ENCODE peak calls at places on chromosomes 1 and 21, in eight cellular contexts. V is gastrocnemius medialis; E is epithelial cell of esophagus; K is brain microvascular endothelial cell; G is CD8-positive, alpha-beta T cell; S is fibroblast of mammary gland; N is astrocyte of the cerebellum; O is tibial artery. M is an unnamed sample.

GRCh38 chr1:205440476-205441317 is 15.1 kb downstream of the BLACAT1 start:
- DNase-seq in E (peak), V (no peak), G (peak), O (peak), K (peak), N (no peak), S (peak), M (no peak)

GRCh38 chr1:211580303-211580687 is 1.3 kb upstream of the SLC30A1 start:
- DNase-seq in N (no peak), S (no peak), O (no peak), K (no peak), G (no peak), E (no peak), V (no peak), M (no peak)

GRCh38 chr1:156495401-156496140 is 5.0 kb downstream of the MEF2D start:
- DNase-seq in S (peak), N (no peak), V (peak), O (peak), G (no peak), E (no peak), K (no peak), M (no peak)

GRCh38 chr21:45990049-45990711 is 8.6 kb downstream of the COL6A1 start:
- DNase-seq in N (no peak), O (no peak), G (no peak), S (no peak), E (no peak), K (no peak), V (no peak), M (no peak)

GRCh38 chr1:30467101-30467500 is 256.3 kb downstream of the MATN1 start:
- DNase-seq in V (no peak), O (peak), N (no peak), E (no peak), G (no peak), S (no peak), K (no peak), M (no peak)

GRCh38 chr1:198416276-198416675 is 124.2 kb downstream of the ATP6V1G3 start:
- DNase-seq in E (no peak), G (no peak), O (no peak), N (peak), S (no peak), K (peak), V (no peak), M (no peak)

GRCh38 chr1:201511925-201512539 is 5.1 kb upstream of the CSRP1 start:
- DNase-seq in S (no peak), K (no peak), N (no peak), O (peak), G (no peak), E (no peak), V (no peak), M (no peak)

GRCh38 chr1:26827663-26828062 is 1.2 kb downstream of the ZDHHC18 start:
- DNase-seq in S (no peak), K (no peak), E (no peak), V (no peak), G (no peak), O (no peak), N (no peak), M (no peak)

GRCh38 chr1:6002714-6003501 is 10.7 kb upstream of the NPHP4 start:
- DNase-seq in O (peak), K (no peak), E (no peak), V (no peak), S (no peak), N (no peak), G (no peak), M (no peak)

GRCh38 chr1:4310396-4310923 is 343.9 kb upstream of the AJAP1 start:
- DNase-seq in N (no peak), S (no peak), O (peak), G (no peak), K (no peak), V (no peak), E (no peak), M (no peak)

GRCh38 chr1:205270271-205270670 is 42.5 kb downstream of the TMCC2 start:
- DNase-seq in O (no peak), V (no peak), S (no peak), K (no peak), E (no peak), N (no peak), G (no peak), M (no peak)

GRCh38 chr1:225880210-225880584 is 2.0 kb downstream of the TMEM63A start:
- DNase-seq in N (no peak), K (no peak), S (no peak), G (no peak), O (no peak), E (no peak), V (peak), M (no peak)

GRCh38 chr1:81548918-81549587 is 251.7 kb upstream of the ADGRL2 start:
- DNase-seq in E (no peak), G (no peak), K (no peak), V (no peak), N (no peak), O (no peak), S (no peak), M (no peak)

GRCh38 chr1:98781906-98782305 is 120.4 kb downstream of the SNX7 start:
- DNase-seq in S (no peak), O (no peak), K (no peak), V (no peak), E (no peak), G (no peak), N (no peak), M (no peak)

GRCh38 chr1:153678519-153679336 is at the start of gene NPR1:
- DNase-seq in O (peak), V (no peak), N (no peak), G (no peak), K (no peak), E (peak), S (peak), M (no peak)

GRCh38 chr1:47262787-47263413 is 30.9 kb upstream of the TAL1 start:
- DNase-seq in O (no peak), K (peak), V (peak), E (peak), S (peak), N (peak), G (no peak), M (peak)

GRCh38 chr1:211870156-211870555 is 39.6 kb upstream of the LPGAT1 start:
- DNase-seq in G (no peak), S (no peak), N (peak), O (no peak), K (no peak), V (no peak), E (no peak), M (no peak)

GRCh38 chr1:54791880-54792522 is 9.1 kb downstream of the TTC22 start:
- DNase-seq in E (no peak), K (peak), G (no peak), O (no peak), S (peak), V (no peak), N (no peak), M (peak)

GRCh38 chr1:227805606-227806197 is 9.8 kb upstream of the PRSS38 start:
- DNase-seq in S (peak), K (peak), G (no peak), V (peak), E (peak), N (peak), O (no peak), M (peak)

GRCh38 chr1:30412241-30413110 is 310.9 kb downstream of the MATN1 start:
- DNase-seq in S (no peak), V (no peak), G (no peak), E (peak), K (peak), N (no peak), O (no peak), M (no peak)

GRCh38 chr1:196372896-196373536 is 235.2 kb downstream of the KCNT2 start:
- DNase-seq in O (no peak), E (peak), S (peak), G (no peak), N (no peak), K (no peak), V (no peak), M (no peak)

GRCh38 chr1:22806584-22806983 is 95.9 kb downstream of the EPHB2 start:
- DNase-seq in G (no peak), N (no peak), S (no peak), K (no peak), O (no peak), V (no peak), E (no peak), M (no peak)

GRCh38 chr1:237492359-237492758 is 398.4 kb downstream of the ZP4 start:
- DNase-seq in S (no peak), E (no peak), V (no peak), K (no peak), G (no peak), N (no peak), O (no peak), M (no peak)

GRCh38 chr1:223429313-223429731 is 36.1 kb downstream of the CCDC185 start:
- DNase-seq in V (peak), G (no peak), K (no peak), O (peak), S (peak), E (peak), N (no peak), M (no peak)

GRCh38 chr1:113040718-113041412 is 32.1 kb upstream of the LRIG2 start:
- DNase-seq in S (no peak), E (no peak), O (no peak), N (no peak), K (no peak), V (no peak), G (no peak), M (no peak)

GRCh38 chr1:201270616-201271390 is 12.5 kb upstream of the PKP1 start:
- DNase-seq in V (no peak), N (no peak), O (no peak), E (no peak), S (no peak), K (no peak), G (no peak), M (no peak)

GRCh38 chr1:88150330-88150729 is 533.7 kb upstream of the PKN2 start:
- DNase-seq in G (no peak), V (no peak), E (no peak), N (no peak), O (no peak), K (no peak), S (no peak), M (no peak)

GRCh38 chr1:59738591-59739015 is 76.1 kb upstream of the HOOK1 start:
- DNase-seq in N (peak), S (peak), G (no peak), E (no peak), V (no peak), O (no peak), K (peak), M (peak)

GRCh38 chr1:33255347-33256311 is 663 bp upstream of the ZNF362 start:
- DNase-seq in O (peak), S (peak), V (peak), N (no peak), G (no peak), E (peak), K (peak), M (no peak)

GRCh38 chr1:39919545-39919944 is 17.8 kb upstream of the MYCL start:
- DNase-seq in S (peak), E (peak), K (peak), G (peak), O (no peak), V (no peak), N (peak), M (no peak)

GRCh38 chr1:219293440-219293839 is 119.8 kb downstream of the LYPLAL1 start:
- DNase-seq in E (no peak), S (peak), G (no peak), N (no peak), V (no peak), K (no peak), O (no peak), M (no peak)

GRCh38 chr1:11175461-11175860 is 13.7 kb upstream of the ANGPTL7 start:
- DNase-seq in E (no peak), N (no peak), O (no peak), S (no peak), V (no peak), K (no peak), G (no peak), M (no peak)

GRCh38 chr1:247417786-247418185 is 1.8 kb downstream of the NLRP3 start:
- DNase-seq in K (no peak), G (no peak), S (no peak), V (no peak), N (no peak), O (no peak), E (no peak), M (no peak)

GRCh38 chr1:62181531-62181930 is 13.1 kb upstream of the L1TD1 start:
- DNase-seq in K (no peak), O (no peak), S (no peak), V (no peak), G (no peak), E (no peak), N (no peak), M (no peak)

GRCh38 chr1:211638723-211639122 is 36.7 kb downstream of the NEK2 start:
- DNase-seq in O (peak), E (peak), K (no peak), N (no peak), S (peak), V (no peak), G (no peak), M (no peak)

DNA sequence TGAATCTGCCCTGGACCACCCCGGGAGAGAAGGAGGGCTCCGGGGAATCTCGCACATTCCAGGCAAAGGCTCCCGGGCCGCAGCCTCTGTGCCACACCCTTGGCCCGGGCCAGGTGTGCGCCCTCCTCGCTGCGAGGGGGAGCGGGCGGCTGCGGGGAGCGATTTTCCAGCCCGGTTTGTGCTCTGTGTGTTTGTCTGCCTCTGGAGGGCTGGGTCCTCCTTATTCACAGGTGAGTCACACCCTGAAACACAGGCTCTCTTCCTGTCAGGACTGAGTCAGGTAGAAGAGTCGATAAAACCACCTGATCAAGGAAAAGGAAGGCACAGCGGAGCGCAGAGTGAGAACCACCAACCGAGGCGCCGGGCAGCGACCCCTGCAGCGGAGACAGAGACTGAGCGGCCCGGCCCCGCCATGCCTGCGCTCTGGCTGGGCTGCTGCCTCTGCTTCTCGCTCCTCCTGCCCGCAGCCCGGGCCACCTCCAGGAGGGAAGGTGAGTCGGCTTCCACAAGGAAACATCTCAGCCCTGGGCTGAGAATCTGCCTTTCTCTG is at the start of gene LAMC2:
- DNase-seq in G (no peak), O (no peak), V (no peak), N (peak), K (peak), E (peak), S (no peak), M (no peak)
- TF ChIP-seq CTCF in G (no peak), O (no peak), V (no peak), N (peak), K (peak), E (peak), S (no peak), M (no peak)

GRCh38 chr1:20152599-20152930 is 13.4 kb downstream of the PLA2G2F start:
- DNase-seq in K (no peak), N (no peak), S (no peak), G (no peak), V (no peak), O (no peak), E (no peak), M (no peak)
- H3K4me3 ChIP-seq in K (no peak), N (no peak), S (no peak), G (no peak), V (no peak), O (no peak), E (no peak), M (no peak)

GRCh38 chr21:37220433-37220980 is 46.6 kb downstream of the VPS26C start:
- DNase-seq in O (no peak), K (peak), E (peak), V (no peak), G (peak), S (peak), N (peak), M (no peak)
- TF ChIP-seq CTCF in O (no peak), K (peak), E (no peak), V (no peak), G (no peak), S (peak), N (no peak), M (no peak)

DNA sequence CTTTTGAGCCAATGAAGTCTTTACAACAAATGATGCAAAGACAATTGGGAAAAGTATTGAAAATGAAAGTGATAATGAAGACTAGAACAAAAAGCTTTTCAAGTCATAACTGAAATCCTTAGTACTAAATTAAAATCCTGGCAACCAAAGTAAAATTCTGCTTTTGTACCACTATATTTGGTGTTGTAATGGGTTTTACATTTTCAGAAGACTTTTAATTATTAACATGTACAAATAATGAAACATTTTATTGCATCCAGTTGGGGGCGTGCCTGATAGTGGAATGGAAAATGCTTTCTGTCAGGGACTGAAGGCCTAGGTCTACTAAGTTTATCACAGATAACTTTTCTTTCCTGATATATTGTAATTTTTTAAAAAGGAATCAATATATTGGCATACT is 89.4 kb downstream of the SDCCAG8 start:
- DNase-seq in V (no peak), E (no peak), S (peak), K (no peak), G (no peak), N (peak), O (no peak), M (no peak)
- H3K4me3 ChIP-seq in V (no peak), E (no peak), S (no peak), K (no peak), G (no peak), N (no peak), O (no peak), M (no peak)

DNA sequence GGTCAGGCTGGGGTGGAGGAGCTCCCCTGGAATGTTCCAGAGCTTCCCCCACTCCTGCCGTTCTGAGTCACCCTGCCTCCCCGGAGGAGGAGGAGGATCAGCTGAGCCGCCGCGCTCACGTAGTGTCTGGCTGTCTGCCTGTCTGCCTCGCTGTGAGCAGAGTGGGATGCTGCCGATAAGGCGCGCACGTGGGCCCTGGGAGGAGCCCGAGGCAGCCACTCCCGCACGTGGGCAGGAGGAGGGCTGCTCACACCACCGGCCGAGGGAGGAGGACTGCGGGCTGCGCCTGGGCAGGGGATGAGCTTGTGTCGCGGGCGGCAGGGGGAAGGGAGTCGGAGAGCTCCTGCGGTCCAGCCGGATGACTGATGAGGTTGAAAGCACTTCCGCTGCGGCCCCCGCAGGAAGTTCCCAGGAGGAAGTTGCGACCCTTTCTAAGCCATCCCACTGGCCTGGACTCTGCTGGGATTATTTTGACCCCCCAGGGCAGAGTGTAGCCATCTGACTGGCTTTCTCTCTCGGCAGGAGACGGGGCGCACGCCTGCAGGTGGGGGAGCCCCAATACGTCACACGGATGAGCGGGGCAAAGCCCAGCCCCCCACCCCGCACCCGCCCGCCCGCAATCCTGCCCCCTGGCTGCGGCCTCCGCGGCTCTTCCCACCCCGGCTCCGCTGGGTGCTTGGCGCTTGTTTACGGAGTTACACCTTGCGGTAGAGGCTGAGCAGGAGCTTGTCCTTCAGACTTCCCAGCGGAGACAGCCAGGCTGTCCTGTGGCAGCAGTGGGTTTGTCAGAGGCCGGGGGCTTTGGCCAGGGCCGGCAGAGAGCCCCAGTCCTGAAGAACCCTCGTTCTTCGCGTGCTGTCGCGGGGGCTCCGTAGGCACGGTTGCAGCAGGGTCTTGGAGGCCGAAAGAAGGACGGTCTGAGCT is 9.8 kb downstream of the PDXK start:
- DNase-seq in S (peak), O (peak), V (peak), G (peak), N (peak), E (peak), K (peak), M (peak)
- TF ChIP-seq CTCF in S (no peak), O (peak), V (no peak), G (peak), N (peak), E (peak), K (peak), M (peak)

M was measured in HFF-Myc.